ENCODE peak calls at places on chromosomes 5 and 9, in seven cellular contexts. One of them, this sample, is unnamed.

GRCh38 chr5:26054594-26054993 is 983.8 kb downstream of the CDH9 start:
- DNase-seq in endodermal cell: no peak
- DNase-seq in adipocyte: no peak
- DNase-seq in DND-41: no peak
- DNase-seq in PC-3: no peak
- DNase-seq in neuronal stem cell: no peak
- DNase-seq in GM23248: no peak
- DNase-seq in this sample: no peak

GRCh38 chr5:141100243-141100805 is at the start of gene PCDHB3:
- DNase-seq in DND-41: peak; percentile 28
- DNase-seq in PC-3: no peak
- DNase-seq in endodermal cell: peak; percentile 88
- DNase-seq in adipocyte: peak; percentile 52
- DNase-seq in neuronal stem cell: no peak
- DNase-seq in GM23248: peak; percentile 79
- DNase-seq in this sample: no peak

GRCh38 chr5:129460121-129460950 is at the start of gene ADAMTS19:
- DNase-seq in PC-3: peak; percentile 21
- DNase-seq in endodermal cell: peak; percentile 85
- DNase-seq in neuronal stem cell: peak; percentile 17
- DNase-seq in DND-41: no peak
- DNase-seq in adipocyte: peak; percentile 82
- DNase-seq in GM23248: peak; percentile 46
- DNase-seq in this sample: peak; percentile 11

GRCh38 chr9:125990793-125991220 is 243.6 kb downstream of the PBX3 start:
- DNase-seq in adipocyte: no peak
- DNase-seq in endodermal cell: peak; percentile 41
- DNase-seq in GM23248: no peak
- DNase-seq in DND-41: no peak
- DNase-seq in neuronal stem cell: no peak
- DNase-seq in PC-3: no peak
- DNase-seq in this sample: no peak

GRCh38 chr9:128144239-128145181 is 4.7 kb upstream of the LCN2 start:
- DNase-seq in PC-3: no peak
- DNase-seq in adipocyte: no peak
- DNase-seq in endodermal cell: no peak
- DNase-seq in GM23248: no peak
- DNase-seq in neuronal stem cell: no peak
- DNase-seq in DND-41: no peak
- DNase-seq in this sample: no peak

GRCh38 chr9:114366334-114367128 is 21.3 kb downstream of the AKNA start:
- DNase-seq in neuronal stem cell: no peak
- DNase-seq in adipocyte: peak; percentile 87
- DNase-seq in endodermal cell: no peak
- DNase-seq in PC-3: peak; percentile 87
- DNase-seq in GM23248: peak; percentile 84
- DNase-seq in DND-41: no peak
- DNase-seq in this sample: no peak

GRCh38 chr5:53469946-53470687 is 10.3 kb upstream of the FST start:
- DNase-seq in PC-3: peak; percentile 81
- DNase-seq in DND-41: no peak
- DNase-seq in endodermal cell: no peak
- DNase-seq in adipocyte: no peak
- DNase-seq in GM23248: no peak
- DNase-seq in neuronal stem cell: no peak
- DNase-seq in this sample: no peak

GRCh38 chr5:160116991-160117390 is 2.3 kb downstream of the PWWP2A start:
- DNase-seq in PC-3: no peak
- DNase-seq in endodermal cell: no peak
- DNase-seq in adipocyte: no peak
- DNase-seq in DND-41: no peak
- DNase-seq in GM23248: no peak
- DNase-seq in neuronal stem cell: no peak
- DNase-seq in this sample: no peak

GRCh38 chr5:180803181-180804128 is 849 bp upstream of the MGAT1 start:
- DNase-seq in endodermal cell: peak; percentile 86
- DNase-seq in adipocyte: no peak
- DNase-seq in PC-3: no peak
- DNase-seq in neuronal stem cell: peak; percentile 48
- DNase-seq in GM23248: peak; percentile 70
- DNase-seq in DND-41: peak; percentile 94
- DNase-seq in this sample: no peak

GRCh38 chr5:137466888-137467287 is 32.2 kb downstream of the SPOCK1 start:
- DNase-seq in neuronal stem cell: no peak
- DNase-seq in DND-41: no peak
- DNase-seq in adipocyte: no peak
- DNase-seq in GM23248: peak; percentile 70
- DNase-seq in PC-3: no peak
- DNase-seq in endodermal cell: no peak
- DNase-seq in this sample: no peak

GRCh38 chr5:1838013-1838412 is 36.8 kb downstream of the NDUFS6 start:
- DNase-seq in DND-41: no peak
- DNase-seq in neuronal stem cell: no peak
- DNase-seq in PC-3: no peak
- DNase-seq in GM23248: no peak
- DNase-seq in endodermal cell: no peak
- DNase-seq in adipocyte: no peak
- DNase-seq in this sample: no peak

GRCh38 chr5:75239681-75240080 is 3.0 kb upstream of the ANKRD31 start:
- DNase-seq in DND-41: no peak
- DNase-seq in neuronal stem cell: no peak
- DNase-seq in adipocyte: no peak
- DNase-seq in PC-3: peak; percentile 74
- DNase-seq in endodermal cell: no peak
- DNase-seq in GM23248: no peak
- DNase-seq in this sample: no peak

GRCh38 chr9:77896269-77897245 is 135.1 kb downstream of the GNAQ start:
- DNase-seq in DND-41: no peak
- DNase-seq in PC-3: no peak
- DNase-seq in endodermal cell: no peak
- DNase-seq in neuronal stem cell: no peak
- DNase-seq in GM23248: no peak
- DNase-seq in adipocyte: no peak
- DNase-seq in this sample: no peak

GRCh38 chr9:126205260-126205659 is 121.4 kb upstream of the MVB12B start:
- DNase-seq in adipocyte: no peak
- DNase-seq in endodermal cell: peak; percentile 18
- DNase-seq in neuronal stem cell: no peak
- DNase-seq in DND-41: no peak
- DNase-seq in PC-3: no peak
- DNase-seq in GM23248: no peak
- DNase-seq in this sample: no peak

GRCh38 chr9:13728121-13728520 is 448.6 kb upstream of the MPDZ start:
- DNase-seq in PC-3: no peak
- DNase-seq in endodermal cell: no peak
- DNase-seq in neuronal stem cell: no peak
- DNase-seq in adipocyte: no peak
- DNase-seq in DND-41: no peak
- DNase-seq in GM23248: no peak
- DNase-seq in this sample: no peak

GRCh38 chr5:115661156-115661555 is 35.3 kb upstream of the TMED7 start:
- DNase-seq in PC-3: no peak
- DNase-seq in endodermal cell: no peak
- DNase-seq in adipocyte: peak; percentile 30
- DNase-seq in GM23248: no peak
- DNase-seq in DND-41: no peak
- DNase-seq in neuronal stem cell: no peak
- DNase-seq in this sample: no peak

GRCh38 chr9:72173080-72173479 is 23.8 kb downstream of the GDA start:
- DNase-seq in adipocyte: no peak
- DNase-seq in endodermal cell: no peak
- DNase-seq in PC-3: no peak
- DNase-seq in DND-41: no peak
- DNase-seq in GM23248: no peak
- DNase-seq in neuronal stem cell: no peak
- DNase-seq in this sample: no peak

GRCh38 chr5:179131321-179131835 is 71.2 kb downstream of the ZNF354C start:
- DNase-seq in endodermal cell: no peak
- DNase-seq in PC-3: no peak
- DNase-seq in DND-41: no peak
- DNase-seq in adipocyte: no peak
- DNase-seq in GM23248: no peak
- DNase-seq in neuronal stem cell: no peak
- DNase-seq in this sample: no peak
- H3K36me3 ChIP-seq in endodermal cell: no peaks in the 10 kb centered on the region
- H3K36me3 ChIP-seq in PC-3: no peaks in the 10 kb centered on the region
- H3K36me3 ChIP-seq in DND-41: no peaks in the 10 kb centered on the region
- H3K36me3 ChIP-seq in adipocyte: peaks cover 75% of the 10 kb centered on the region
- H3K36me3 ChIP-seq in GM23248: no peaks in the 10 kb centered on the region
- H3K36me3 ChIP-seq in neuronal stem cell: no peaks in the 10 kb centered on the region
- H3K36me3 ChIP-seq in this sample: peaks cover 6% of the 10 kb centered on the region

GRCh38 chr9:89402695-89403427 is 84.6 kb downstream of the SECISBP2 start:
- DNase-seq in GM23248: no peak
- DNase-seq in endodermal cell: no peak
- DNase-seq in neuronal stem cell: no peak
- DNase-seq in DND-41: no peak
- DNase-seq in adipocyte: no peak
- DNase-seq in PC-3: no peak
- DNase-seq in this sample: no peak

GRCh38 chr9:89404074-89404473 is 85.8 kb downstream of the SECISBP2 start:
- DNase-seq in neuronal stem cell: no peak
- DNase-seq in DND-41: no peak
- DNase-seq in GM23248: no peak
- DNase-seq in endodermal cell: no peak
- DNase-seq in PC-3: no peak
- DNase-seq in adipocyte: no peak
- DNase-seq in this sample: no peak

GRCh38 chr9:89397471-89397870 is 79.2 kb downstream of the SECISBP2 start:
- DNase-seq in endodermal cell: no peak
- DNase-seq in adipocyte: no peak
- DNase-seq in DND-41: no peak
- DNase-seq in PC-3: no peak
- DNase-seq in GM23248: no peak
- DNase-seq in neuronal stem cell: no peak
- DNase-seq in this sample: no peak

GRCh38 chr9:89398651-89399050 is 80.4 kb downstream of the SECISBP2 start:
- DNase-seq in neuronal stem cell: no peak
- DNase-seq in PC-3: no peak
- DNase-seq in adipocyte: no peak
- DNase-seq in GM23248: no peak
- DNase-seq in DND-41: no peak
- DNase-seq in endodermal cell: no peak
- DNase-seq in this sample: no peak

DNA sequence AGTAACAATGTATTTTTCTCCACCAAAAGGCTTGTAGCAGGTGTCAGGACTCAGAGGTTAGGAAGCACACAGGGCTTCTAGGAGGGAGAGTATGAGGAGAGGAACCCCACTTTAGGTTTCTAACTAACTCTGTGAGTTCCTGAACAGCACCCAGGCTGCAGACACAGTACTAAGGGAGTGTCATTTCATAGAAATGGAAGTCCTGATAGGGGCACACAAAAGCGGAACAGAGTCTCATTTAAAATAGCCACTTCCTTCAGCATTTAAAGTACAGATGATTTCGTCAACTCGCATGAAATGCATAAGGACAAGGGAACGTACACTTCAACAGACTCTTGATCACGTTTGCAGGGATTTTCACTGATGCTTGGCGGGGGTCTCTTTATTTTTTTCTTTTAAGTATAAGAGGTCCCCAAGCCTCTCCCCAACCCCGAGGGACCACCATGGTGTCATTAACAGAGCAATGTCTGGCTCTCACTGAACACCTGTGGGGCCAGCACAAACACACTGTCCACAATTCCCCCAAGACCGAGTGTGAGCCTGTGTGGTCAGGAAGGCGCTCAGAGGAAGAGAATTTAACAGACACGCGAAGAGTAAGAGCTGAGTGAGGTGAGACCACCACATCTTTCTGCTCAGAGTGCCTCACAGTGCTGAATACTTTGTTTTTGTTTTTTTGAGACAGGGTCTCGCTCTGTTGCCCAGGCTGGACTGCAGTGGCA is 82.3 kb downstream of the SECISBP2 start:
- DNase-seq in adipocyte: no peak
- DNase-seq in PC-3: no peak
- DNase-seq in neuronal stem cell: no peak
- DNase-seq in GM23248: no peak
- DNase-seq in endodermal cell: no peak
- DNase-seq in DND-41: no peak
- DNase-seq in this sample: no peak
- H3K9ac ChIP-seq in adipocyte: no peak overlapping the region
- H3K9ac ChIP-seq in PC-3: no peak overlapping the region
- H3K9ac ChIP-seq in neuronal stem cell: no peak overlapping the region
- H3K9ac ChIP-seq in GM23248: no peak overlapping the region
- H3K9ac ChIP-seq in endodermal cell: no peak overlapping the region
- H3K9ac ChIP-seq in DND-41: no peak overlapping the region
- H3K9ac ChIP-seq in this sample: no peak overlapping the region

GRCh38 chr9:131625848-131626670 is 80.7 kb downstream of the PRRT1B start:
- DNase-seq in neuronal stem cell: no peak
- DNase-seq in DND-41: no peak
- DNase-seq in GM23248: no peak
- DNase-seq in endodermal cell: peak; percentile 29
- DNase-seq in adipocyte: no peak
- DNase-seq in PC-3: no peak
- DNase-seq in this sample: no peak
- H3K36me3 ChIP-seq in neuronal stem cell: peaks cover 12% of the 10 kb centered on the region
- H3K36me3 ChIP-seq in DND-41: peaks cover 48% of the 10 kb centered on the region
- H3K36me3 ChIP-seq in GM23248: no peaks in the 10 kb centered on the region
- H3K36me3 ChIP-seq in endodermal cell: peaks cover 27% of the 10 kb centered on the region
- H3K36me3 ChIP-seq in adipocyte: peaks cover 52% of the 10 kb centered on the region
- H3K36me3 ChIP-seq in PC-3: no peaks in the 10 kb centered on the region
- H3K36me3 ChIP-seq in this sample: peaks cover 79% of the 10 kb centered on the region

GRCh38 chr9:122820490-122820845 is 7.9 kb downstream of the PDCL start:
- DNase-seq in PC-3: no peak
- DNase-seq in adipocyte: no peak
- DNase-seq in neuronal stem cell: no peak
- DNase-seq in endodermal cell: no peak
- DNase-seq in DND-41: no peak
- DNase-seq in GM23248: no peak
- DNase-seq in this sample: no peak

GRCh38 chr9:122821278-122821952 is 7.0 kb downstream of the PDCL start:
- DNase-seq in neuronal stem cell: no peak
- DNase-seq in GM23248: no peak
- DNase-seq in adipocyte: no peak
- DNase-seq in DND-41: no peak
- DNase-seq in endodermal cell: no peak
- DNase-seq in PC-3: no peak
- DNase-seq in this sample: no peak

GRCh38 chr9:122822958-122823357 is 5.4 kb downstream of the PDCL start:
- DNase-seq in GM23248: no peak
- DNase-seq in neuronal stem cell: no peak
- DNase-seq in endodermal cell: no peak
- DNase-seq in DND-41: no peak
- DNase-seq in adipocyte: no peak
- DNase-seq in PC-3: no peak
- DNase-seq in this sample: no peak

GRCh38 chr9:122819791-122820489 is 8.4 kb downstream of the PDCL start:
- DNase-seq in neuronal stem cell: no peak
- DNase-seq in PC-3: peak; percentile 39
- DNase-seq in endodermal cell: no peak
- DNase-seq in GM23248: no peak
- DNase-seq in adipocyte: peak; percentile 54
- DNase-seq in DND-41: no peak
- DNase-seq in this sample: no peak

DNA sequence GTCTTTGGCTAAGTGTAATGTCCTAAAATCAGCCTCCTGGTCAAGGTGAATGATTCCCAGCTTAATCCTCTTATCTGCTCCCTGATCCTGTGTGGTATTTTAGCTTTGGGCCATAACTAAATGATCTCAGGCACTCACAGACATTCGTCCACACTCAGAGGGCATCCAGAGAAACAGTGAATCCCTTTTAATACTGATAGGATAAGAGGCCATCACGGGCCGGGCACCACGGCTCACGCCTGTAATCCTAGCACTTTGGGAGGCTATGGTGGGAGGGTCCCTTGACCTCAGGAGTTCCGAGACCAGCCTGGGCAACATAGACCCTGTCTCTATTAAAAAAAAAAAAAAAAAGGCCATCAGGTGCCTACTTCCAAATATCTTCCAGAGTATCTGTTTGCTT is 6.3 kb downstream of the PDCL start:
- DNase-seq in PC-3: no peak
- DNase-seq in DND-41: no peak
- DNase-seq in adipocyte: no peak
- DNase-seq in neuronal stem cell: no peak
- DNase-seq in endodermal cell: no peak
- DNase-seq in GM23248: no peak
- DNase-seq in this sample: no peak
- H3K9ac ChIP-seq in PC-3: no peak overlapping the region
- H3K9ac ChIP-seq in DND-41: no peak overlapping the region
- H3K9ac ChIP-seq in adipocyte: no peak overlapping the region
- H3K9ac ChIP-seq in neuronal stem cell: no peak overlapping the region
- H3K9ac ChIP-seq in endodermal cell: no peak overlapping the region
- H3K9ac ChIP-seq in GM23248: no peak overlapping the region
- H3K9ac ChIP-seq in this sample: no peak overlapping the region

This sample was measured in NT2/D1.